ENCODE peak calls at places on chromosomes 7 and 10, in four cellular contexts. One of them, this sample, is unnamed.
A peak's percentile ranks its signal among the peaks of the same experiment; 100 is the strongest.

GRCh38 chr7:150335101-150335773 is 6.2 kb downstream of the RARRES2 start:
- DNase-seq in Panc1: no peak
- DNase-seq in Peyer's patch: no peak
- DNase-seq in A549: no peak
- DNase-seq in this sample: peak; percentile 67

GRCh38 chr7:125857606-125858005 is 928.0 kb upstream of the POT1 start:
- DNase-seq in A549: no peak
- DNase-seq in Peyer's patch: no peak
- DNase-seq in Panc1: no peak
- DNase-seq in this sample: no peak

GRCh38 chr7:47669178-47669878 is 87.4 kb upstream of the TNS3 start:
- DNase-seq in Peyer's patch: peak; percentile 88
- DNase-seq in A549: peak; percentile 61
- DNase-seq in Panc1: no peak
- DNase-seq in this sample: peak; percentile 77

GRCh38 chr7:48244902-48245301 is 73.6 kb downstream of the ABCA13 start:
- DNase-seq in Panc1: no peak
- DNase-seq in A549: no peak
- DNase-seq in Peyer's patch: no peak
- DNase-seq in this sample: no peak

GRCh38 chr10:79367421-79368189 is 20.3 kb downstream of the PPIF start:
- DNase-seq in Peyer's patch: no peak
- DNase-seq in A549: no peak
- DNase-seq in Panc1: no peak
- DNase-seq in this sample: no peak

GRCh38 chr7:47991741-47992311 is 12.4 kb upstream of the HUS1 start:
- DNase-seq in Peyer's patch: peak; percentile 94
- DNase-seq in A549: peak; percentile 74
- DNase-seq in Panc1: peak; percentile 75
- DNase-seq in this sample: peak; percentile 23

GRCh38 chr7:108190891-108191290 is 60.7 kb upstream of the LAMB4 start:
- DNase-seq in A549: no peak
- DNase-seq in Panc1: no peak
- DNase-seq in Peyer's patch: no peak
- DNase-seq in this sample: no peak

GRCh38 chr7:134995239-134996096 is 9.2 kb downstream of the AGBL3 start:
- DNase-seq in A549: no peak
- DNase-seq in Peyer's patch: no peak
- DNase-seq in Panc1: no peak
- DNase-seq in this sample: no peak

GRCh38 chr10:114064151-114065045 is 20.7 kb downstream of the ADRB1 start:
- DNase-seq in Panc1: no peak
- DNase-seq in A549: no peak
- DNase-seq in Peyer's patch: no peak
- DNase-seq in this sample: no peak

GRCh38 chr7:133941496-133941895 is 185.6 kb upstream of the LRGUK start:
- DNase-seq in Panc1: no peak
- DNase-seq in Peyer's patch: no peak
- DNase-seq in A549: no peak
- DNase-seq in this sample: no peak

GRCh38 chr7:4700577-4701235 is 18.6 kb downstream of the FOXK1 start:
- DNase-seq in Panc1: no peak
- DNase-seq in A549: peak; percentile 60
- DNase-seq in Peyer's patch: no peak
- DNase-seq in this sample: no peak

DNA sequence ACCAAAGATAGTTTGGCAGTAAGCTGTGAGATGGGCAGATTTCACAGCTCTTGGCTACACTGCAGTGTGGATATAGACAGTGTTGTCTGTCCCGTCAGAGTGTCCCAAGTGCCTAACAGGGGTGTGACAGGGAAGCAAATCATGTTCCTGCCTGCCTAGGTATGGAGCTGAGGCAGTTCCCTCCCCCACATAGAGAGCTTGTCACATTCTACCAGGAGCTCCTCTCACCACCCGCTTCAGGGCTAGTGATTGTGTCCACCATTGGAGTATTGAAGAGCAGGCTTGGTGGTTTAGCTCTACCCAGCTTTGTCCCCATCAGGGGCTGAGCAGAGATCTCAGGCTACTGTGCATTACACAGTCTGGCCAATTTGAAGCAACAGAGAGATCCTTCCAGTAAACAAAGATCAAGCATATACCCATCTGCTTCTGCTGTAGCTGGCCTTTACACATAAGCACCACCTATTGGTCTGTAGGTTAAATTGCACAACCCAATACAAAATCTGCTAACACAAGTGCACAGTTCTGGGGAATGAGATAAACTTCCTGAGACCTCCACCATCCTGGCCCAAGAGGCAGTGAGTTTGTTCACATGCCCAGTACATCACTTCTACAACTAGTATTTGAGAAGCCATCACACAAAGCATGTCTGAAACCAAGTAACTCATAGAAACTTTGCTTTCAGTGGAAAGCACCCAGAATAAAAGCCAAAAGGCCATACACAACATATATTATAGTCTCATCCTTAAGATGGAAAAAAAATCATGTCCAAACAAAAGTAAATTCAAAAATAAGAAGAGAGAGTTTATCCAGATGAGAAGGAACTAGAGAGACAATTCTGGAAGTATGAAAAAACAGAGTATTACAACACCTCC is 67.3 kb downstream of the GLCCI1 start:
- DNase-seq in Panc1: peak; percentile 12
- DNase-seq in Peyer's patch: no peak
- DNase-seq in A549: peak; percentile 35
- DNase-seq in this sample: no peak
- TF ChIP-seq CTCF in Panc1: peak; percentile 80
- TF ChIP-seq CTCF in Peyer's patch: no peak
- TF ChIP-seq CTCF in A549: peak; percentile 37
- TF ChIP-seq CTCF in this sample: peak; percentile 60

GRCh38 chr10:70054902-70055301 is 2.3 kb downstream of the MACROH2A2 start:
- DNase-seq in Peyer's patch: no peak
- DNase-seq in A549: no peak
- DNase-seq in Panc1: no peak
- DNase-seq in this sample: no peak

GRCh38 chr10:70052462-70053211 is at the start of gene MACROH2A2:
- DNase-seq in Peyer's patch: no peak
- DNase-seq in A549: peak; percentile 82
- DNase-seq in Panc1: no peak
- DNase-seq in this sample: peak; percentile 35

GRCh38 chr10:70055550-70055949 is 2.9 kb downstream of the MACROH2A2 start:
- DNase-seq in A549: no peak
- DNase-seq in Panc1: no peak
- DNase-seq in Peyer's patch: no peak
- DNase-seq in this sample: no peak

GRCh38 chr10:70053212-70053895 is 708 bp downstream of the MACROH2A2 start:
- DNase-seq in Peyer's patch: no peak
- DNase-seq in Panc1: no peak
- DNase-seq in A549: peak; percentile 15
- DNase-seq in this sample: no peak

GRCh38 chr10:70053896-70054641 is 1.4 kb downstream of the MACROH2A2 start:
- DNase-seq in A549: peak; percentile 62
- DNase-seq in Peyer's patch: no peak
- DNase-seq in Panc1: no peak
- DNase-seq in this sample: no peak
- TF ChIP-seq CTCF in A549: peak; percentile 48
- TF ChIP-seq CTCF in Peyer's patch: no peak
- TF ChIP-seq CTCF in Panc1: peak; percentile 66
- TF ChIP-seq CTCF in this sample: peak; percentile 25

GRCh38 chr7:27555670-27556069 is 107.0 kb downstream of the HIBADH start:
- DNase-seq in Peyer's patch: no peak
- DNase-seq in Panc1: no peak
- DNase-seq in A549: no peak
- DNase-seq in this sample: no peak

GRCh38 chr7:27554826-27555225 is 107.9 kb downstream of the HIBADH start:
- DNase-seq in A549: no peak
- DNase-seq in Panc1: no peak
- DNase-seq in Peyer's patch: no peak
- DNase-seq in this sample: no peak

GRCh38 chr7:27564881-27565482 is 97.7 kb downstream of the HIBADH start:
- DNase-seq in A549: no peak
- DNase-seq in Peyer's patch: no peak
- DNase-seq in Panc1: no peak
- DNase-seq in this sample: no peak

DNA sequence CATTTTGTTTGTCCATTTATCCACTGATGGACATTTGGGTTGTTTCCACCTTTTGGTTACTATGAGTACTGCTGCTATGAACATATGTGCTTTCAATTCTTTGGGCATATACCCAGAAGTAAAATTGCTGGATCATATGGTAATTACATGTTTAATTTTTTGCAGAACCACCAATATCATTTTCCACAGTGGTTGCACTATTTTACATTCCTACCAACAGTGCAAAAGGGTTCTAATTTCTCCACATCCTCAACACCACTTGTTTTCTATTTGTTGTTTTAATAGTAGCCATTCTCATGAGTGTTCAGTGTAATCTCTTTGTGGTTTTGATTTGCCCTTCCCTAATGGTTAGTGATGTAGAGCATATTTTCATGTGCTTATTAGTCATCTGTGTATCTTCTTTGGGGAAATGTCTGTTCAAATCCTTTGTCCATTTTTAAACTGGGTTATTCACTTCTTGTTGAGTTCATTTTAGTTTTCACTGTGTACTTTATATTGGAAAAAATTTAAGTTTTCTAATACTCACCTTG is 101.9 kb downstream of the HIBADH start:
- DNase-seq in Panc1: peak; percentile 4
- DNase-seq in A549: no peak
- DNase-seq in Peyer's patch: no peak
- DNase-seq in this sample: peak; percentile 28
- TF ChIP-seq CTCF in Panc1: no peak
- TF ChIP-seq CTCF in A549: no peak
- TF ChIP-seq CTCF in Peyer's patch: no peak
- TF ChIP-seq CTCF in this sample: peak; percentile 5

GRCh38 chr10:86071145-86071544 is 295.4 kb downstream of the GRID1 start:
- DNase-seq in Panc1: no peak
- DNase-seq in A549: no peak
- DNase-seq in Peyer's patch: no peak
- DNase-seq in this sample: no peak

GRCh38 chr10:86073199-86073977 is 293.2 kb downstream of the GRID1 start:
- DNase-seq in Panc1: no peak
- DNase-seq in A549: no peak
- DNase-seq in Peyer's patch: no peak
- DNase-seq in this sample: no peak

GRCh38 chr10:86070278-86070677 is 296.3 kb downstream of the GRID1 start:
- DNase-seq in Panc1: no peak
- DNase-seq in Peyer's patch: no peak
- DNase-seq in A549: no peak
- DNase-seq in this sample: no peak

GRCh38 chr10:86074294-86074693 is 292.3 kb downstream of the GRID1 start:
- DNase-seq in A549: no peak
- DNase-seq in Panc1: no peak
- DNase-seq in Peyer's patch: no peak
- DNase-seq in this sample: no peak

DNA sequence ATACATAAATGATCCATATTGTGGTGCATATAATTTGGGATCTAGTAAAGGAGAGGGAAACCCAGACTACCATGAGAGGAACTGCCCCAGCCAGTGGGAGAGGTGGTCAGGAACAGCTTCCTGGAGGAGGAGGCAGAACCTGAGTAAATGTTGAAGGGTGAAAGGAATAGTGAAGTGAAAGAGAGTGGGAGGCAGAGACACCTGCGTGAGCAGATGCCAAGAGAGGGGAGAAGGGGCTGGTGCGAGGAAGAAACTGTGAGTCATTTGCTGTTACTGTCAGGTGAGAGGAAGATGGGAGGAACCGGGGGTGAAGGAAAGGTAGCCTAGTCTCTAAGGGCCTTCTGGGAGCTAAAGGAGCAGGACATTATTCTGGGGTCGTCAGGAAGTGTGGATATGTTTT is 294.8 kb downstream of the GRID1 start:
- DNase-seq in Peyer's patch: no peak
- DNase-seq in Panc1: no peak
- DNase-seq in A549: no peak
- DNase-seq in this sample: no peak
- TF ChIP-seq CTCF in Peyer's patch: no peak
- TF ChIP-seq CTCF in Panc1: no peak
- TF ChIP-seq CTCF in A549: no peak
- TF ChIP-seq CTCF in this sample: no peak

GRCh38 chr7:106613279-106613678 is 47.7 kb downstream of the CCDC71L start:
- DNase-seq in A549: no peak
- DNase-seq in Peyer's patch: no peak
- DNase-seq in Panc1: no peak
- DNase-seq in this sample: no peak
- TF ChIP-seq CTCF in A549: no peak
- TF ChIP-seq CTCF in Peyer's patch: no peak
- TF ChIP-seq CTCF in Panc1: no peak
- TF ChIP-seq CTCF in this sample: no peak

GRCh38 chr10:105691811-105692210 is 1050.7 kb downstream of the SORCS3 start:
- DNase-seq in A549: peak; percentile 13
- DNase-seq in Panc1: no peak
- DNase-seq in Peyer's patch: no peak
- DNase-seq in this sample: no peak
- TF ChIP-seq CTCF in A549: no peak
- TF ChIP-seq CTCF in Panc1: peak; percentile 18
- TF ChIP-seq CTCF in Peyer's patch: no peak
- TF ChIP-seq CTCF in this sample: no peak